ENCODE peak calls at places on chromosomes 4 and X, in seven cellular contexts. I, K, U, M, B, L and R are unnamed samples. For H3K4me1, the result is how much of the 10 kb centered on the place peaks cover.

GRCh38 chrX:74295102-74295501 is 8.9 kb upstream of the ZCCHC13 start:
- DNase-seq in I (no peak), K (no peak), U (no peak), M (no peak), B (no peak), L (no peak), R (no peak)

GRCh38 chr4:147591048-147591577 is 26.1 kb upstream of the TMEM184C start:
- DNase-seq in I (no peak), K (no peak), U (no peak), M (no peak), B (no peak), L (no peak), R (no peak)

GRCh38 chr4:15652191-15652590 is 3.0 kb downstream of the FBXL5 start:
- DNase-seq in I (no peak), K (no peak), U (no peak), M (no peak), B (no peak), L (no peak), R (no peak)

GRCh38 chrX:56783450-56783831 is 54.4 kb downstream of the NBDY start:
- DNase-seq in I (no peak), K (peak), U (peak), M (no peak), B (no peak), L (peak), R (no peak)

GRCh38 chr4:155179216-155179615 is 29.2 kb upstream of the NPY2R start:
- DNase-seq in I (no peak), K (no peak), U (no peak), M (peak), B (no peak), L (no peak), R (no peak)

GRCh38 chr4:2824329-2825183 is 19.1 kb upstream of the ADD1 start:
- DNase-seq in I (no peak), K (no peak), U (peak), M (no peak), B (peak), L (no peak), R (peak)

GRCh38 chrX:31656013-31656412 is 584.2 kb upstream of the FTHL17 start:
- DNase-seq in I (no peak), K (no peak), U (no peak), M (no peak), B (no peak), L (no peak), R (no peak)

GRCh38 chr4:136939781-136940180 is 592.5 kb downstream of the PCDH18 start:
- DNase-seq in I (no peak), K (no peak), U (no peak), M (no peak), B (no peak), L (no peak), R (no peak)

GRCh38 chr4:7206856-7207567 is 14.7 kb downstream of the SORCS2 start:
- DNase-seq in I (peak), K (peak), U (peak), M (peak), B (peak), L (peak), R (peak)

GRCh38 chr4:148515248-148515647 is 73.0 kb upstream of the NR3C2 start:
- DNase-seq in I (no peak), K (no peak), U (no peak), M (peak), B (no peak), L (no peak), R (no peak)

GRCh38 chrX:17376381-17377046 is 1.5 kb downstream of the NHS start:
- DNase-seq in I (no peak), K (no peak), U (no peak), M (peak), B (peak), L (no peak), R (no peak)

GRCh38 chr4:40325406-40326019 is 9.6 kb upstream of the CHRNA9 start:
- DNase-seq in I (peak), K (no peak), U (no peak), M (peak), B (no peak), L (peak), R (no peak)

GRCh38 chrX:24090300-24091200 is 35.8 kb downstream of the EIF2S3 start:
- DNase-seq in I (no peak), K (no peak), U (no peak), M (no peak), B (no peak), L (no peak), R (no peak)

GRCh38 chr4:44145868-44146267 is 302.7 kb downstream of the KCTD8 start:
- DNase-seq in I (no peak), K (no peak), U (no peak), M (peak), B (no peak), L (no peak), R (no peak)

GRCh38 chr4:156330436-156331031 is 376.9 kb upstream of the CTSO start:
- DNase-seq in I (no peak), K (no peak), U (no peak), M (no peak), B (no peak), L (no peak), R (no peak)

GRCh38 chrX:153886915-153887314 is 942 bp upstream of the L1CAM start:
- DNase-seq in I (no peak), K (no peak), U (no peak), M (no peak), B (no peak), L (no peak), R (no peak)

GRCh38 chr4:52883707-52884669 is 21.9 kb downstream of the RASL11B start:
- DNase-seq in I (no peak), K (no peak), U (no peak), M (peak), B (no peak), L (no peak), R (no peak)

GRCh38 chrX:10119399-10119990 is 37.3 kb upstream of the CLCN4 start:
- DNase-seq in I (peak), K (peak), U (peak), M (peak), B (no peak), L (peak), R (no peak)

GRCh38 chrX:10120828-10121227 is 35.9 kb upstream of the CLCN4 start:
- DNase-seq in I (no peak), K (no peak), U (no peak), M (no peak), B (no peak), L (no peak), R (no peak)

GRCh38 chrX:10117301-10117700 is 39.5 kb upstream of the CLCN4 start:
- DNase-seq in I (no peak), K (no peak), U (no peak), M (no peak), B (no peak), L (no peak), R (no peak)

GRCh38 chrX:10117864-10118377 is 38.9 kb upstream of the CLCN4 start:
- DNase-seq in I (no peak), K (no peak), U (no peak), M (no peak), B (no peak), L (no peak), R (no peak)

GRCh38 chrX:10118530-10118929 is 38.2 kb upstream of the CLCN4 start:
- DNase-seq in I (no peak), K (no peak), U (no peak), M (no peak), B (no peak), L (no peak), R (no peak)
- H3K4me1 ChIP-seq in I (under half), K (under half), U (under half), M (under half), B (under half), L (under half), R (under half)

DNA sequence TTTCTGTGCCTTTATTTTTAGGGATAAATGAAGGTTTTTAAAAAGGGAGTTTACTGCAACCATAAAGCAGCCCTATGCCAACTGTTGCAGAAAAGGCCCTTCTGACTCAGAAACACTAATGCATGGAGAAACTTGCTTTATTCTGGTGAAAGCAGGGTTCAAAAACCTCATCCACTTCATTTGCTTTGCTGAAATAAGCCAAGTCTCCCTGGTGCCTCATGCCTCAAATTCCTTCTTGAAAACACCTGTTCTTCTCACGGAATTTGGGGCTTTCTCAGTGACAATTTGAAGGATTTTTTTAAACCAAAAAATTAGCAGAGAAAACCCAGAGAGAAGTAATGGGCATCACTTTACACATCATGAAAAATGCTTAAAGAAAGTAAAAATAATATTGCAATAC is 349.0 kb downstream of the PCDH7 start:
- DNase-seq in I (no peak), K (no peak), U (no peak), M (no peak), B (no peak), L (no peak), R (no peak)
- TF ChIP-seq CTCF in I (no peak), K (no peak), U (no peak), M (no peak), B (no peak), L (no peak), R (no peak)

GRCh38 chrX:48938721-48939416 is 18.5 kb downstream of the OTUD5 start:
- DNase-seq in I (no peak), K (no peak), U (no peak), M (no peak), B (no peak), L (no peak), R (no peak)

GRCh38 chrX:48939417-48940228 is 17.8 kb downstream of the OTUD5 start:
- DNase-seq in I (no peak), K (no peak), U (no peak), M (no peak), B (no peak), L (no peak), R (no peak)

GRCh38 chrX:48936429-48937064 is 17.7 kb upstream of the PIM2 start:
- DNase-seq in I (no peak), K (no peak), U (no peak), M (no peak), B (no peak), L (no peak), R (no peak)

GRCh38 chrX:48934581-48935331 is 15.9 kb upstream of the PIM2 start:
- DNase-seq in I (no peak), K (no peak), U (no peak), M (no peak), B (no peak), L (no peak), R (no peak)

GRCh38 chrX:48937065-48937907 is 18.5 kb upstream of the PIM2 start:
- DNase-seq in I (no peak), K (no peak), U (peak), M (no peak), B (peak), L (peak), R (peak)
- H3K4me3 ChIP-seq in I (no peak), K (no peak), U (no peak), M (no peak), B (no peak), L (no peak), R (no peak)

DNA sequence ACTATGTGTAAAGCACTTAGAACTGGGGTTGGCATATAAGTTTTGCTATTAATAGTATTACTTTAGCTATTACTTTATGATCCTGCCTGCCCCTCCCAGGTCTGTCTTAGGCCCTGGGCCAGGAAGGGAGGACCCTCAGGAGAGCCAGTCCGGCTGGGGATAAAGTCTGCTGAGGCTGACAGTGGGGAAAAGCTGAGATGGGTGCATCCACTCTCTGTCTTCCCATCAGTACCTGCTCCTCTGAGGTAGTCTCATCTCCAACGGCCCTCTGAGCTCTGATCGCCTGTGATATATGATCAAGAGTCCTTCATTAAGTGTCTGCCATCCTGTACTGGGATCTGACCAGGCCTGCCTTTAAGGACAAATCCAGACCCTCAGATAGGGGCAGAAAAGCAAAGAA is 156.5 kb upstream of the PJA1 start:
- DNase-seq in I (no peak), K (peak), U (no peak), M (no peak), B (no peak), L (peak), R (no peak)
- H3K4me1 ChIP-seq in I (under half), K (under half), U (under half), M (under half), B (under half), L (under half), R (under half)

GRCh38 chrX:96688789-96689188 is 4.1 kb downstream of the DIAPH2 start:
- DNase-seq in I (no peak), K (no peak), U (no peak), M (no peak), B (no peak), L (no peak), R (no peak)

GRCh38 chrX:96684339-96685204 is at the start of gene DIAPH2:
- DNase-seq in I (peak), K (peak), U (peak), M (peak), B (peak), L (peak), R (peak)

GRCh38 chrX:96683997-96684338 is 674 bp upstream of the DIAPH2 start:
- DNase-seq in I (no peak), K (no peak), U (no peak), M (no peak), B (no peak), L (no peak), R (no peak)

GRCh38 chrX:96682516-96682915 is 2.1 kb upstream of the DIAPH2 start:
- DNase-seq in I (no peak), K (no peak), U (no peak), M (no peak), B (no peak), L (no peak), R (no peak)

DNA sequence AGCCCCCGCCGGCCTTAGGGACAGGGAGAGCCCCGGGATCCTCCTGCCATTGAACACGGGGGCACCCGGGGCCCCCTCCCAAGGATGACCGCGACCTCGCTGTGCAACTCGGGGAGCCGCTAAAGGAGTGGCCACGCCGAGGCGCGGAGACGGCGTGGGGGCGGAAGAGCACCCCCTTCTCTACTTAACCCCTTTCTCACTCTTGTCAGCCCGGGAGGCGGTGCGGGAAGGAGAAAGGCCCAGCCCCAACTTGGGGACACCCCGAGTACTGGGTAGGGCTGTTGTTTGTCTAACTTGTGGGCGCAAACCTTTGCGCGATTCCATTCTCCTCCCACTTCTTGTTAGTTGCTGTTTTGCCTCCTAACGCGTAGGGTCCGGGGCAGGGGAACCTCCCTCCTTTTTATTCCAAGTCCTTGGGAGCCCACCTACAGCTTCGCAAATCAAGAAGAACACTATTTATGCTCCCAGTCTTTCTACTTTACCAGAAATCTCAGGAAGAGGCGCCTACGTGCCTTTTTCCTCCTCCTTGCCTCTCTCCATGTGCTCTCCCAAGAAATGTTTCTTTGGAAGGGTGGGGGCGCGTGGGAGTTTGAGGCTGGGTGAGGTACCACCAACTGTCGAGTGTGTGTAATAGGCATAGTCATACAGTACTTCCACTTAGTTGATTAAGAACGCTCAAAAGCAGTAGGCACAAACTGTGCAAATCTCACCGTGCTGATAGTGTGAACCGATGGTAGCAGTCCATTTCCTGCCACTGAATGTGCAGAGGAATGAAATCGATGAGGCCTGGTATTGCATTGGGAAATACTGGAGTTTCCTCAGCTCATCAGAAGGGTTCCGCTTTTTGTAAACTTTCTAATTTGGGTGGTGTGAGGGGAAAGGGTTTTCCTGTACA is 810 bp downstream of the DIAPH2 start:
- DNase-seq in I (peak), K (peak), U (peak), M (peak), B (peak), L (peak), R (peak)
- TF ChIP-seq CTCF in I (no peak), K (no peak), U (no peak), M (no peak), B (no peak), L (no peak), R (no peak)

DNA sequence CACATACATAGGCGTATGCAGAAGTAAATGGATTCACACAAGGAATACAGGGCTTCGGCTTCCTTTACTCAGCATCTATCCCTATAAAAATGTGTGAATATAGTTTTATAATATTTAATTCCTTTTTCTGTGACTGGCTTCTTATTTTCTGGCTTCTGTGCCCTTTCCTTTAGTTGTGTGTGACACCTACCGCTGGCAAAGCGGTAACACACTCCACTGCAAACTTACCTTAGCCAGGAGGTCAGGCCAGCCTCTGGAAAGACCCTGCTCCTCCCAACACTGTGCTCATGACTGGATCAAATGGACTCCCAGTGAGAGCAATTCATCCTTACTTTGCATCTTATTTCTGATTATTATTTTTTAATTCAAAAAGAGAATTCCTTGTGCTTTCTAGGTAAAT is 244.2 kb downstream of the ANK2 start:
- DNase-seq in I (no peak), K (no peak), U (no peak), M (no peak), B (no peak), L (no peak), R (no peak)
- H3K4me3 ChIP-seq in I (no peak), K (peak), U (peak), M (no peak), B (no peak), L (no peak), R (peak)

GRCh38 chr4:139825523-139826014 is 159.9 kb downstream of the MGST2 start:
- DNase-seq in I (no peak), K (no peak), U (no peak), M (no peak), B (no peak), L (no peak), R (no peak)
- H3K4me1 ChIP-seq in I (under half), K (under half), U (under half), M (under half), B (under half), L (under half), R (under half)

GRCh38 chr4:159606835-159607234 is 504.0 kb downstream of the RAPGEF2 start:
- DNase-seq in I (no peak), K (no peak), U (no peak), M (no peak), B (no peak), L (no peak), R (no peak)

GRCh38 chr4:159607824-159608223 is 504.9 kb downstream of the RAPGEF2 start:
- DNase-seq in I (no peak), K (no peak), U (no peak), M (no peak), B (no peak), L (no peak), R (no peak)

DNA sequence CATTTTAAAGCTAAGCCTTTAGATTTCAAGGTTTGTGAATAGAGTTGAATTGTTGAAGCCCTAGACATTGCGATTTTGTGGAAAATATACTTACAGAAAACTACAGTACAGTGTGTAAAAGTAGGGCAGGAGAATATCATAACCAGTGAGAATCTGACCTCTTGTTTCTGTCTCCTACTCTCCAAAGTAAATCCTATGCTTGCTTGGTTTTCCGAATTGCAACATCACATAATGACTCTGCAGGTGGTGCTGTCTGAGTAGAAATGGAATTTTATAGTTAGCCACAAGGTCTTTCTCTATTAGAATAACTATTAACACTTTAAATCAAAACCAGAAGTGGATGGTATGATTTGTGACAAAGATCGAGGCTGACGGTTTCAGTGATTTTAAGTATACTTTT is 505.6 kb downstream of the RAPGEF2 start:
- DNase-seq in I (no peak), K (no peak), U (no peak), M (peak), B (no peak), L (no peak), R (no peak)
- TF ChIP-seq CTCF in I (no peak), K (no peak), U (no peak), M (no peak), B (no peak), L (no peak), R (no peak)

DNA sequence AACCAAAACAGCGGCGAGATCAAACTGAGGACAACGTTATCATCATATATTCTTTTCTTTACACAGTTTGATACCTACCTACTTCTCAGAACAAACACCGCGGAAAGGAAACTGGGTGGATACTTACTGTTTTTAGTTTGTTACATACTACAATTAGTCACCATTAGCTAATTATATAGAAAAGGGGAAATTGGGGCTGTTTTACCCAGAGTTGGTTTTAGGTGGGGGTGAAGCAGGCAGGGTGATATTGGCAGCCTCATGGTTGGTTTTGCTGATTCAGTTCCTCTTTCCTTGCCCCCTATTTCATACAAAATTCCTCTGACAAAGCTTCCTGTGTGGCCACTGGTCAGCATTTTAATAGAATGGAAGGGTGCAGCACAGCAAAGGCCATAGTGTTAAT is 77.8 kb downstream of the SORBS2 start:
- DNase-seq in I (no peak), K (no peak), U (no peak), M (no peak), B (no peak), L (no peak), R (no peak)
- H3K4me3 ChIP-seq in I (no peak), K (no peak), U (no peak), M (no peak), B (no peak), L (no peak), R (no peak)